ENCODE peak calls at places on chromosomes 4 and X, in nine cellular contexts. J is WERI-Rb-1; A is CD4-positive, alpha-beta memory T cell; B is cardiac muscle cell; I is left ventricle myocardium inferior; U is GM23248; Z is ascending aorta; K is tibial artery; P is MM.1S. Q is an unnamed sample. For H3K27me3 and H3K36me3, the result is how much of the 10 kb centered on the place peaks cover.

GRCh38 chrX:101231080-101231479 is 11.5 kb downstream of the DRP2 start:
- DNase-seq in K (no peak), I (no peak), P (no peak), J (no peak), Z (no peak), A (no peak), B (no peak), U (no peak), Q (no peak)

GRCh38 chr4:152633118-152633517 is 46.7 kb downstream of the TMEM154 start:
- DNase-seq in K (no peak), Z (no peak), P (no peak), A (no peak), B (no peak), J (no peak), I (no peak), U (no peak), Q (no peak)

GRCh38 chrX:146186540-146186939 is 368.9 kb downstream of the SLITRK2 start:
- DNase-seq in P (no peak), J (no peak), A (no peak), K (no peak), I (no peak), Z (no peak), B (no peak), U (no peak), Q (no peak)

GRCh38 chr4:128525939-128526630 is 238.5 kb upstream of the PGRMC2 start:
- DNase-seq in Z (no peak), I (no peak), B (peak), K (no peak), A (no peak), U (peak), P (no peak), J (no peak), Q (no peak)

GRCh38 chrX:8413279-8413678 is 51.4 kb upstream of the VCX3B start:
- DNase-seq in P (no peak), B (no peak), K (no peak), Z (no peak), U (no peak), I (no peak), J (no peak), A (no peak), Q (no peak)

GRCh38 chr4:57103051-57103450 is 7.1 kb downstream of the IGFBP7 start:
- DNase-seq in P (no peak), K (no peak), I (peak), B (peak), A (no peak), U (peak), Z (no peak), J (no peak), Q (no peak)

GRCh38 chr4:118968006-118968405 is 79.4 kb downstream of the SYNPO2 start:
- DNase-seq in A (peak), K (peak), P (peak), B (peak), J (no peak), U (peak), I (no peak), Z (no peak), Q (peak)

GRCh38 chrX:333611-334311 is 15.2 kb upstream of the GTPBP6 start:
- DNase-seq in I (peak), B (no peak), P (no peak), Z (no peak), K (no peak), U (no peak), J (no peak), A (no peak), Q (no peak)

GRCh38 chr4:128298852-128299251 is 11.2 kb upstream of the PGRMC2 start:
- DNase-seq in Z (no peak), I (no peak), K (no peak), P (no peak), A (peak), B (no peak), U (no peak), J (no peak), Q (peak)

GRCh38 chr4:1474126-1475090 is 68.2 kb upstream of the NKX1-1 start:
- DNase-seq in U (no peak), P (no peak), I (no peak), J (no peak), Z (no peak), A (no peak), B (no peak), K (no peak), Q (no peak)

GRCh38 chr4:115664285-115664684 is 550.9 kb upstream of the NDST4 start:
- DNase-seq in J (peak), K (no peak), Z (no peak), B (no peak), A (no peak), U (no peak), I (no peak), P (no peak), Q (no peak)

GRCh38 chr4:54005475-54005874 is 58.9 kb downstream of the CHIC2 start:
- DNase-seq in U (peak), Z (no peak), I (no peak), J (no peak), A (no peak), B (peak), K (no peak), P (peak), Q (peak)

GRCh38 chr4:80767944-80768343 is 262.6 kb upstream of the BMP3 start:
- DNase-seq in K (no peak), U (peak), P (no peak), A (no peak), I (no peak), J (no peak), Z (no peak), B (no peak), Q (no peak)

GRCh38 chr4:75490155-75490554 is 24.0 kb downstream of the RCHY1 start:
- DNase-seq in A (no peak), K (no peak), J (no peak), B (peak), Z (no peak), U (peak), I (no peak), P (peak), Q (no peak)

DNA sequence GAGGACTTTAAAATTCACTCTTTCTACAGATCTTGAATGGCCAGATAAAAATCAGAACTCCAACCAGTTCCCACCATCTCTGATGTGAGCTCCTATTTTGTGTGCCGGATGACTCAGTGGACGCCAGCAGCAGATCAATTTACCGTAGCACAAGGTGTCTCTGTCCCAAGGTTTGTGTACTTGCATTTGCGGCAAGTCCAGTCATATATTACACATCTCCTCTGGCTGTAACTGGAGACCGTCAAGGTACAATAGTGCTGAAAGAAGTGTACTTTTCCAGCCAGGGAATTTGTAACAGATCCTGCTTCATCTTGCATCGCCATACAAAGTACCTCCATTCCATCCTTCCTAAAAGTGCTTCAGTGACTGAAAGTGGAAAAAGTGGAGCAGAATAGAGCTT is 108.2 kb upstream of the SORBS2 start:
- DNase-seq in P (no peak), B (no peak), J (no peak), I (no peak), K (no peak), A (no peak), Z (no peak), U (no peak), Q (no peak)
- H3K27ac ChIP-seq in P (no peak), B (peak), J (no peak), I (no peak), K (no peak), A (no peak), Z (no peak), U (no peak), Q (no peak)

DNA sequence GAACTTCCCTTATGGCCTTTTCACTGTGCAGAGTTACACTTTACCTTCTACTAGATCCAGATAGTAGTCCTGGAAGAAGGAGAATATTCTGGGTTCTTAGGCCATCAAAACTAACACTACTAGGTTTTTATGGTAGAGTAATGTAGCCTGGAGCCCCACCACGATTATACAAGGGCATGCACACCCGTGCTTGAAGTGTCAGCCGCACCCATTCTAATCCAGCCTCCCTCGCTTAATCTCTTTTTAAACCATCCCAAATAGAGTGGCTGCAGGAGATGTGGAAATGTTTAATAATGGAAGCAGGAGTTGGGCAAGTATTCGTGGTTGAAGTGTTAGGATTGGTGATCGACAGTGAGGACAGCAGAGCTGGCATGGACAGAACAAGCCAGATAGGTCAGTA is 14.2 kb downstream of the ENPEP start:
- DNase-seq in J (no peak), K (no peak), Z (no peak), I (no peak), A (no peak), B (no peak), P (no peak), U (no peak), Q (no peak)
- H3K27me3 ChIP-seq in J (under half), K (under half), Z (under half), I (under half), A (under half), B (under half), P (under half), U (under half), Q (under half)

GRCh38 chr4:138475116-138475515 is 233.0 kb upstream of the SLC7A11 start:
- DNase-seq in U (no peak), A (no peak), K (no peak), J (no peak), P (no peak), B (no peak), Z (no peak), I (no peak), Q (no peak)

GRCh38 chr4:138473339-138473738 is 231.2 kb upstream of the SLC7A11 start:
- DNase-seq in K (no peak), A (no peak), I (no peak), Z (no peak), B (no peak), U (no peak), J (no peak), P (no peak), Q (no peak)
- H3K36me3 ChIP-seq in K (under half), A (under half), I (under half), Z (under half), B (under half), U (under half), J (under half), P (under half), Q (under half)

GRCh38 chrX:38880460-38880859 is 79.2 kb downstream of the MID1IP1 start:
- DNase-seq in B (no peak), Z (no peak), J (no peak), K (no peak), I (no peak), P (no peak), A (no peak), U (peak), Q (peak)
- H3K27ac ChIP-seq in B (no peak), Z (no peak), J (no peak), K (no peak), I (peak), P (no peak), A (no peak), U (no peak), Q (peak)

GRCh38 chr4:73780834-73781233 is 40.5 kb downstream of the CXCL8 start:
- DNase-seq in K (no peak), A (no peak), Z (no peak), B (no peak), I (no peak), U (no peak), J (no peak), P (no peak), Q (no peak)
- H3K27me3 ChIP-seq in K (under half), A (under half), Z (under half), B (under half), I (under half), U (under half), J (under half), P (under half), Q (under half)

GRCh38 chr4:2934813-2935761 is 28.1 kb downstream of the NOP14 start:
- DNase-seq in I (peak), B (peak), A (peak), K (peak), U (peak), Z (peak), J (peak), P (peak), Q (peak)

GRCh38 chr4:2934077-2934812 is 29.0 kb downstream of the NOP14 start:
- DNase-seq in A (peak), P (no peak), U (peak), I (peak), J (no peak), Z (no peak), K (peak), B (peak), Q (peak)

GRCh38 chr4:2932951-2933565 is 30.1 kb downstream of the NOP14 start:
- DNase-seq in B (no peak), A (no peak), U (peak), I (peak), Z (no peak), J (no peak), P (no peak), K (no peak), Q (peak)

GRCh38 chr4:2932561-2932950 is 30.6 kb downstream of the NOP14 start:
- DNase-seq in I (no peak), B (no peak), A (no peak), Z (no peak), J (no peak), K (peak), P (no peak), U (no peak), Q (no peak)

DNA sequence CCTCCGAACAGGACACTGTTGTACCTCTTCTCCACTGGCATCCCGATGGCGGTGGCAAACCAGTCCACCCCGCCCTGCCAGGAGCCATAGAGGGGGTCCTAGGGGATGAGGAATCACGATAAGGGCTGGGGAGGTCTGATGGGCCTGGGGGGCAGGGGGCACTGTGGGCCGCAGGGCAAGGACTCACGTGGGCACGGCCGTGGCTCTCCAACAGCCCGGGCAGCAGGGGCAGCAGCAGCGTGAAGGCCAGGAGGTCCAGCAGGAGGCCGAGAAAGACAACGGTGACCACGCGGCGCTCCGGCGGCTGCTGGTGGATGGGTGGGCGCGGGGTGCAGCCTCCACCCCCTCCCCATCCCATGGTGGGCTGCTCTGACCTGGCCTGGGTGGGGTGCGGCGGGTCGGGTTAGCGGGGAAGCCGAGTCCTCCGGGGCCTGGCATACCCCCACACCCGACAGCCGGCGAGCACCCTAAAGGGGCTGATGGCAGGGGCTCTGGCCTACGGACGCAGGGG is 29.6 kb downstream of the NOP14 start:
- DNase-seq in I (peak), B (no peak), J (no peak), Z (no peak), P (no peak), K (peak), A (no peak), U (peak), Q (no peak)
- H3K36me3 ChIP-seq in I (under half), B (under half), J (half or more), Z (under half), P (under half), K (half or more), A (under half), U (under half), Q (under half)

GRCh38 chr4:123599920-123600394 is 203.4 kb downstream of the SPRY1 start:
- DNase-seq in B (peak), A (peak), U (peak), I (peak), J (no peak), P (peak), Z (peak), K (peak), Q (peak)
- H3K27ac ChIP-seq in B (no peak), A (no peak), U (no peak), I (peak), J (no peak), P (no peak), Z (no peak), K (peak), Q (peak)

DNA sequence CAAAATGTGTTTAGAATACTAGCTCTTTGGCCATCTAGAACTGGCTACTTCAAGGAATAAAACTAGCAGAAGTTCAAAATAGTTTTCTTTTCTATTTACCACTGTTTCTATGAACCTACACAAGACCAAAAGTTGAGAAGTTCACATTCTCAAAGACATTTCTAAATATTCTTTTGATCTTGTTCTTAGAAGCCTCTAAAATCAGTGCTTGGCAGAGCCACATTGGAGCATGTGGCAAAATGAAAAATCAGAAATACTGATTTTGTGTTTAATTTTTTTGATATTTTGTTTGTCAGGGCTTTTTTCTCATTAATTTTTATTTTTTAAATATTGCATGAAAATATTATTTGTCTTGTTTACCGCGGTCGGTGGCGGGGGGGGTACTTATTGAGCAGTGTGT is 853.8 kb upstream of the INTU start:
- DNase-seq in I (no peak), P (no peak), K (no peak), A (no peak), J (no peak), Z (no peak), B (no peak), U (peak), Q (no peak)
- H3K27me3 ChIP-seq in I (under half), P (under half), K (under half), A (under half), J (under half), Z (under half), B (under half), U (under half), Q (under half)

GRCh38 chr4:8386731-8387130 is 53.8 kb downstream of the ACOX3 start:
- DNase-seq in J (no peak), Z (no peak), A (no peak), B (no peak), K (no peak), U (no peak), I (no peak), P (no peak), Q (no peak)
- H3K36me3 ChIP-seq in J (under half), Z (half or more), A (under half), B (under half), K (half or more), U (under half), I (half or more), P (under half), Q (under half)

DNA sequence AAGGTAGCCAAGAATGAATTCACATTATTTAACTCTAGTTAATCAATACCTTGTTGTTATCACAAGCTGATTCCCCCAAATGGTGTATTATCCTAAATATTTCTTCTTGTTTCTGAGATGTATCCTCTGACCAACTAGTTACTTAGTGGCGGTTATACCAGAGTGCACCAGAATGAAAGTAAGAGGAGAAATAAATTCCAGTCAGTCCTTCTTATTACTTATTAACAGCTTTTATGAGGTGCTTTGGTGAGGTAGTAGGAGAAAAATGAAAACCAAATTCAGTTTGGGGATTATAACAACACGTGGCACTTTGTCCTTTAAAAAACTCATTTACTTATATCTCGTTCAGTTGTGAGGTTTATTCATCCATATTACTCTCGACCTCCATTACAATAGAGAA is 101.9 kb downstream of the AMMECR1 start:
- DNase-seq in A (no peak), Z (no peak), I (no peak), J (no peak), B (no peak), P (no peak), K (no peak), U (no peak), Q (peak)
- H3K27ac ChIP-seq in A (no peak), Z (no peak), I (no peak), J (no peak), B (no peak), P (no peak), K (no peak), U (no peak), Q (no peak)

Q was measured in small intestine.